ENCODE peak calls at places on chromosomes 5 and 9, in five cellular contexts. A is A549, V is endothelial cell of umbilical vein, P is GM12878, N is HepG2. E is an unnamed sample.

GRCh38 chr9:121179930-121180681 is 21.6 kb downstream of the RAB14 start:
- DNase-seq in A (no peak), V (no peak), P (no peak), N (no peak), E (no peak)

GRCh38 chr5:11251242-11251641 is 490.2 kb upstream of the DAP start:
- DNase-seq in A (no peak), V (no peak), P (no peak), N (peak; percentile 1), E (no peak)

GRCh38 chr9:129656795-129657390 is 8.6 kb upstream of the PRRX2 start:
- DNase-seq in A (peak; percentile 57), V (no peak), P (no peak), N (peak; percentile 31), E (peak; percentile 35)

GRCh38 chr9:137096785-137097546 is 10.2 kb downstream of the MAN1B1 start:
- DNase-seq in A (no peak), V (no peak), P (no peak), N (no peak), E (peak; percentile 75)

GRCh38 chr9:78934880-78935279 is 636.9 kb upstream of the TLE4 start:
- DNase-seq in A (no peak), V (no peak), P (no peak), N (no peak), E (no peak)

GRCh38 chr5:113518884-113519283 is 5.4 kb downstream of the YTHDC2 start:
- DNase-seq in A (no peak), V (no peak), P (no peak), N (no peak), E (no peak)

GRCh38 chr5:125058185-125058826 is 311.9 kb upstream of the ZNF608 start:
- DNase-seq in A (no peak), V (peak; percentile 53), P (no peak), N (no peak), E (no peak)

GRCh38 chr5:109681763-109682162 is 8.0 kb upstream of the MAN2A1 start:
- DNase-seq in A (no peak), V (no peak), P (no peak), N (no peak), E (no peak)

GRCh38 chr5:4083591-4084337 is 488.1 kb downstream of the IRX1 start:
- DNase-seq in A (no peak), V (no peak), P (no peak), N (no peak), E (no peak)

GRCh38 chr5:124790895-124791732 is 44.7 kb upstream of the ZNF608 start:
- DNase-seq in A (peak; percentile 27), V (peak; percentile 36), P (no peak), N (no peak), E (no peak)

GRCh38 chr9:88270398-88270797 is 117.8 kb upstream of the SPIN1 start:
- DNase-seq in A (peak; percentile 36), V (no peak), P (no peak), N (no peak), E (no peak)

GRCh38 chr9:136674786-136675349 is 12.2 kb downstream of the EGFL7 start:
- DNase-seq in A (no peak), V (peak; percentile 87), P (no peak), N (peak; percentile 82), E (no peak)

GRCh38 chr5:124806026-124806856 is 59.8 kb upstream of the ZNF608 start:
- DNase-seq in A (peak; percentile 25), V (peak; percentile 94), P (no peak), N (peak; percentile 73), E (no peak)

GRCh38 chr5:53037141-53037859 is 48.1 kb downstream of the ITGA2 start:
- DNase-seq in A (peak; percentile 60), V (peak; percentile 71), P (no peak), N (no peak), E (no peak)

GRCh38 chr5:77638763-77639451 is 394 bp upstream of the OTP start:
- DNase-seq in A (peak; percentile 5), V (no peak), P (no peak), N (no peak), E (no peak)
- H3K4me3 ChIP-seq in A (no peak overlapping the region), V (no peak overlapping the region), P (no peak overlapping the region), N (no peak overlapping the region), E (no peak overlapping the region)

GRCh38 chr5:17187401-17187800 is 30.0 kb upstream of the BASP1 start:
- DNase-seq in A (no peak), V (no peak), P (no peak), N (no peak), E (no peak)

GRCh38 chr5:17186271-17186670 is 31.2 kb upstream of the BASP1 start:
- DNase-seq in A (no peak), V (no peak), P (no peak), N (no peak), E (no peak)

GRCh38 chr5:17184596-17184995 is 32.8 kb upstream of the BASP1 start:
- DNase-seq in A (no peak), V (no peak), P (no peak), N (no peak), E (no peak)

GRCh38 chr5:17185349-17185748 is 32.1 kb upstream of the BASP1 start:
- DNase-seq in A (no peak), V (no peak), P (no peak), N (no peak), E (no peak)

GRCh38 chr5:17185776-17186175 is 31.7 kb upstream of the BASP1 start:
- DNase-seq in A (no peak), V (no peak), P (no peak), N (no peak), E (peak; percentile 21)
- TF ChIP-seq CTCF in A (no peak), V (no peak), P (no peak), N (no peak), E (no peak)

DNA sequence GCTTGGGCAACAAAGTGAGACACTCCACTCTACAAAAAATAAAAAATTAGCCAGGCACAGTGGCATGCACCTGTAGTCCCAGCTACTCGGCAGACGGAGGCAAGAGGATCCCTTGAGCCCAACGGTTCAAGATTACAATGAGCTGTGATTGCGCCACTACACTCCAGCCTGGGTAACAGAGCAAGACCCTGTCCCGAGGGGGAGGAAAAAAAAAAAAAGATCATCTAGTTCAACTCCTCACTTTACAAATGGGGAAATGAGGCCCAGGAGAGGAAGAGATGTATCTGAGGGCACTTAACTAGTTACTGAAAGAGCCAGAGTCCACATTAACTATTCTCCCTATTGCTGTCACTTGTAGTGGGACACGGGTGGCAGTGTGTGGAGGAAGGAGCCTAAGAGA is 13.8 kb downstream of the PDCL start:
- DNase-seq in A (no peak), V (no peak), P (no peak), N (no peak), E (peak; percentile 90)
- TF ChIP-seq MYC in A (no peak), V (no peak), P (no peak), N (no peak), E (no peak)

DNA sequence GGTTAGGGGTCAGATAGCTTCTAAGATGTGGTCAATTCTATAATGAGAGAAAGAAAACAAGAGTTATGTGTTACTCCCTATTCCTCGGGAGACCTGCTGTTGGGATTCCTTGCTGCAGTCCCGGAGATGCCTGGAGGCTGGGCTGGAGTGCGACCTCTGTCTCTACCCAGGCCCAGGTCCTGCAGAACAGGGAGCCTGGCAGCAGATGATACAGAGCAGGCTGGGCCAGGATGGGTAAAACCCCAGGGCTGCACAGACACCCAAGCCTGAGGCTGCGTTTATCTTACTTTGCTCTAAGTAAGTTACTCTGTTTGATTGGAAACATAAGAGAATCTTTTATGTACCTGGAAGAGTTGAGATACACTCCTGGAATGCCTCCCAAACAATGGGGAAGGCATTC is 26.9 kb upstream of the FAM120AOS start:
- DNase-seq in A (no peak), V (no peak), P (no peak), N (no peak), E (no peak)
- H3K4me3 ChIP-seq in A (no peak overlapping the region), V (no peak overlapping the region), P (no peak overlapping the region), N (no peak overlapping the region), E (no peak overlapping the region)

DNA sequence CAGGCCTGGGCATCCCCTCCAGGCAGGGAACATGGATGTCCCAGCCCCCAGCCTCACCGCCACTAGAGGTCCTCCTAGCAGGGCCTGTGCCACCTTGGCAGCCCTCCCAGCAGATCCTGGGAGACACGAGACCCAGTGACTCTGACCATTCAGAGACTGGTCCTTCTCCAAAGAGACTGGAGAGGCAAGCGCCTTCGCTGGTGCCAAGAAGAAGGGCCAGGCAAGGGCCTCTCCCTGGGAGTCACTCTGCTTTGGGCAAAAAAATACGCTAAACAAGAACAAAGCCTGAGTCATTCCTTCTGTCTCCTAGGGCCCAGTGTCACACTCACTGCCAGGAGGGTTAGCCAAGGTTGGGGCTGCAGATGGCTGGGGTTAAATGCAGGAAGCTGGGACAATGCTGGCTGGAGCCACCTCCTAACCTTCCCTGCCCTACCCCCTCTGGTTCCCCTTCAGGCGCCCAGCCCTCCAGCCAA is 35.3 kb upstream of the SMIM23 start:
- DNase-seq in A (peak; percentile 29), V (peak; percentile 83), P (no peak), N (peak; percentile 4), E (peak; percentile 42)
- TF ChIP-seq CTCF in A (peak; percentile 16), V (peak; percentile 35), P (peak; percentile 8), N (peak; percentile 56), E (peak; percentile 58)

GRCh38 chr9:13804532-13804931 is 509.4 kb downstream of the NFIB start:
- DNase-seq in A (no peak), V (peak; percentile 59), P (no peak), N (no peak), E (no peak)
- TF ChIP-seq MYC in A (no peak), V (no peak), P (no peak), N (no peak), E (no peak)

DNA sequence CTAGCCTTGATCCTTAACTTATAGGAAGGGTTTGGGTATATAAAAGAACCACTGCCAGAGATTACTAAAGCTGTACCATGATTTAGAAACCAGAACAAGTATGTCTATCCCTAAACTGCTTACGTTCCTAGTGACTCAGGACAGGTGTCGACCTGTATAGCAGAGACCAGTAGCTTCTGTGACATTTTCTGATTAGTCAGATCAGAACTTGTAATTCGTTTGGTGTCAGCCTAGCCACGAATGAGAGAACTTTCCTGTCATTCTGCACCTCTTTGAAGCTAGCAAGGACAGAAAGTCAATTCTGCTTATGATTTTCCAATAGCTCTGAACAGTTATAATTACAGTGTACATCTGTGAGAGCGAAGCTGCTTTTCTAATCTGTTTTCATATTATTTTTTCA is 39.5 kb downstream of the PRKACG start:
- DNase-seq in A (no peak), V (no peak), P (peak; percentile 84), N (no peak), E (no peak)
- H3K4me3 ChIP-seq in A (no peak overlapping the region), V (no peak overlapping the region), P (peak overlapping the region; percentile 28), N (no peak overlapping the region), E (no peak overlapping the region)

DNA sequence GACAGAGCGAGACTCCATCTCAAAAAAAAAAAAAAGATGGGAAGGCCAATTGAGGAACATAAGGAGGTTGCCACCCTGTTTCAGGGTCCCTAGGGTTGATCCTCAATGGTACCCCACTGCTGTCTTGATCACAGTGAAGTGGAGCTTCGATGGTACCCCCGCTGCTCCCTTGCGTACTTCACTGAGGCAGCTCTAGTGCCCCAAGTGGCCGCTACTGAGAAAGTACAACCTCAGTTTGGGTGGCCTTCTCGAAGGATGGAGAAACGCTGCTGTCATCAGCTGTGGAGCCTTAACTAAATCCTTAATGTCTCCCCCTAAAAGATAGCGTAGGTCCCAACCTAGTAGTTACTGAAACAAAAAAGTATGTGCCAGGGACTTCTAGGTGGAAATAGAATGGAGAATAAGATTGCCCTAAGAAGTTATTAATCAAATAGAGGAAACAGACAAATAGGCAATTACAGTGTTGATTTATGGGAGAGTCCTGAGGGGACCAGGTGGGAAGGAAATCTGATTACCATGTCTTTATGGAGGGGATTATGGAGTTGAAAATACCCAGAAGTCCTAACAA is 6.3 kb downstream of the TESK1 start:
- DNase-seq in A (peak; percentile 53), V (peak; percentile 37), P (no peak), N (peak; percentile 17), E (peak; percentile 73)
- TF ChIP-seq CTCF in A (peak; percentile 61), V (peak; percentile 80), P (peak; percentile 73), N (peak; percentile 67), E (peak; percentile 97)

GRCh38 chr9:4741365-4742031 is 496 bp upstream of the AK3 start:
- DNase-seq in A (no peak), V (peak; percentile 27), P (no peak), N (peak; percentile 37), E (no peak)
- TF ChIP-seq MYC in A (no peak), V (no peak), P (no peak), N (no peak), E (no peak)